ENCODE peak calls at places on chromosomes 13 and 19, in seven cellular contexts. One of them, this sample, is unnamed.

GRCh38 chr19:38985262-38985661 is 9.7 kb upstream of the FBXO17 start:
- DNase-seq in stimulated activated CD8-positive, alpha-beta memory T cell treated with anti-CD3 and anti-CD28 coated beads, Interleukin-15, amount 100 ng/mL, for 4 hours: no peak
- DNase-seq in ovary: no peak
- DNase-seq in T-helper 17 cell: no peak
- DNase-seq in fibroblast of villous mesenchyme: no peak
- DNase-seq in HuH-7.5: no peak
- DNase-seq in fibroblast of mammary gland: no peak
- DNase-seq in this sample: no peak

GRCh38 chr19:21109116-21109515 is 27.1 kb downstream of the ZNF714 start:
- DNase-seq in fibroblast of mammary gland: peak
- DNase-seq in ovary: no peak
- DNase-seq in stimulated activated CD8-positive, alpha-beta memory T cell treated with anti-CD3 and anti-CD28 coated beads, Interleukin-15, amount 100 ng/mL, for 4 hours: no peak
- DNase-seq in T-helper 17 cell: no peak
- DNase-seq in HuH-7.5: no peak
- DNase-seq in fibroblast of villous mesenchyme: no peak
- DNase-seq in this sample: peak

GRCh38 chr13:46142692-46143238 is 37.9 kb upstream of the CPB2 start:
- DNase-seq in HuH-7.5: peak
- DNase-seq in fibroblast of villous mesenchyme: no peak
- DNase-seq in fibroblast of mammary gland: no peak
- DNase-seq in T-helper 17 cell: no peak
- DNase-seq in ovary: no peak
- DNase-seq in stimulated activated CD8-positive, alpha-beta memory T cell treated with anti-CD3 and anti-CD28 coated beads, Interleukin-15, amount 100 ng/mL, for 4 hours: no peak
- DNase-seq in this sample: no peak

GRCh38 chr13:20814224-20814910 is 40.6 kb upstream of the EEF1AKMT1 start:
- DNase-seq in stimulated activated CD8-positive, alpha-beta memory T cell treated with anti-CD3 and anti-CD28 coated beads, Interleukin-15, amount 100 ng/mL, for 4 hours: no peak
- DNase-seq in ovary: peak
- DNase-seq in HuH-7.5: no peak
- DNase-seq in T-helper 17 cell: no peak
- DNase-seq in fibroblast of mammary gland: peak
- DNase-seq in fibroblast of villous mesenchyme: peak
- DNase-seq in this sample: peak

GRCh38 chr13:106449096-106449495 is 86.4 kb downstream of the EFNB2 start:
- DNase-seq in HuH-7.5: no peak
- DNase-seq in T-helper 17 cell: no peak
- DNase-seq in fibroblast of mammary gland: no peak
- DNase-seq in ovary: no peak
- DNase-seq in stimulated activated CD8-positive, alpha-beta memory T cell treated with anti-CD3 and anti-CD28 coated beads, Interleukin-15, amount 100 ng/mL, for 4 hours: no peak
- DNase-seq in fibroblast of villous mesenchyme: no peak
- DNase-seq in this sample: no peak

GRCh38 chr13:20264271-20265018 is 32.3 kb upstream of the GJB6 start:
- DNase-seq in T-helper 17 cell: no peak
- DNase-seq in stimulated activated CD8-positive, alpha-beta memory T cell treated with anti-CD3 and anti-CD28 coated beads, Interleukin-15, amount 100 ng/mL, for 4 hours: no peak
- DNase-seq in HuH-7.5: no peak
- DNase-seq in fibroblast of villous mesenchyme: no peak
- DNase-seq in ovary: no peak
- DNase-seq in fibroblast of mammary gland: no peak
- DNase-seq in this sample: no peak

GRCh38 chr19:3556978-3557460 is 367 bp downstream of the MFSD12 start:
- DNase-seq in fibroblast of mammary gland: no peak
- DNase-seq in fibroblast of villous mesenchyme: peak
- DNase-seq in ovary: peak
- DNase-seq in stimulated activated CD8-positive, alpha-beta memory T cell treated with anti-CD3 and anti-CD28 coated beads, Interleukin-15, amount 100 ng/mL, for 4 hours: peak
- DNase-seq in HuH-7.5: peak
- DNase-seq in T-helper 17 cell: peak
- DNase-seq in this sample: no peak

GRCh38 chr19:11480081-11480926 is 542 bp downstream of the ELAVL3 start:
- DNase-seq in HuH-7.5: no peak
- DNase-seq in ovary: no peak
- DNase-seq in fibroblast of mammary gland: no peak
- DNase-seq in fibroblast of villous mesenchyme: no peak
- DNase-seq in stimulated activated CD8-positive, alpha-beta memory T cell treated with anti-CD3 and anti-CD28 coated beads, Interleukin-15, amount 100 ng/mL, for 4 hours: no peak
- DNase-seq in T-helper 17 cell: no peak
- DNase-seq in this sample: no peak

GRCh38 chr13:113802090-113802531 is 43.1 kb downstream of the TMEM255B start:
- DNase-seq in ovary: peak
- DNase-seq in fibroblast of villous mesenchyme: peak
- DNase-seq in stimulated activated CD8-positive, alpha-beta memory T cell treated with anti-CD3 and anti-CD28 coated beads, Interleukin-15, amount 100 ng/mL, for 4 hours: no peak
- DNase-seq in HuH-7.5: no peak
- DNase-seq in fibroblast of mammary gland: peak
- DNase-seq in T-helper 17 cell: no peak
- DNase-seq in this sample: peak

GRCh38 chr13:49954674-49955455 is 18.7 kb upstream of the SPRYD7 start:
- DNase-seq in fibroblast of villous mesenchyme: no peak
- DNase-seq in T-helper 17 cell: no peak
- DNase-seq in HuH-7.5: no peak
- DNase-seq in fibroblast of mammary gland: no peak
- DNase-seq in stimulated activated CD8-positive, alpha-beta memory T cell treated with anti-CD3 and anti-CD28 coated beads, Interleukin-15, amount 100 ng/mL, for 4 hours: no peak
- DNase-seq in ovary: no peak
- DNase-seq in this sample: no peak

GRCh38 chr13:99796175-99796819 is 175.3 kb downstream of the ZIC5 start:
- DNase-seq in fibroblast of villous mesenchyme: peak
- DNase-seq in T-helper 17 cell: no peak
- DNase-seq in ovary: no peak
- DNase-seq in fibroblast of mammary gland: peak
- DNase-seq in stimulated activated CD8-positive, alpha-beta memory T cell treated with anti-CD3 and anti-CD28 coated beads, Interleukin-15, amount 100 ng/mL, for 4 hours: no peak
- DNase-seq in HuH-7.5: no peak
- DNase-seq in this sample: peak

GRCh38 chr13:44470623-44471562 is 97.3 kb downstream of the SERP2 start:
- DNase-seq in stimulated activated CD8-positive, alpha-beta memory T cell treated with anti-CD3 and anti-CD28 coated beads, Interleukin-15, amount 100 ng/mL, for 4 hours: no peak
- DNase-seq in fibroblast of mammary gland: peak
- DNase-seq in HuH-7.5: no peak
- DNase-seq in ovary: no peak
- DNase-seq in fibroblast of villous mesenchyme: peak
- DNase-seq in T-helper 17 cell: no peak
- DNase-seq in this sample: peak

GRCh38 chr13:52127783-52128702 is 830 bp downstream of the NEK5 start:
- DNase-seq in fibroblast of villous mesenchyme: peak
- DNase-seq in T-helper 17 cell: no peak
- DNase-seq in ovary: peak
- DNase-seq in fibroblast of mammary gland: peak
- DNase-seq in HuH-7.5: peak
- DNase-seq in stimulated activated CD8-positive, alpha-beta memory T cell treated with anti-CD3 and anti-CD28 coated beads, Interleukin-15, amount 100 ng/mL, for 4 hours: no peak
- DNase-seq in this sample: peak

GRCh38 chr13:110062077-110062776 is 244.7 kb downstream of the COL4A1 start:
- DNase-seq in stimulated activated CD8-positive, alpha-beta memory T cell treated with anti-CD3 and anti-CD28 coated beads, Interleukin-15, amount 100 ng/mL, for 4 hours: no peak
- DNase-seq in HuH-7.5: no peak
- DNase-seq in ovary: no peak
- DNase-seq in fibroblast of mammary gland: no peak
- DNase-seq in fibroblast of villous mesenchyme: no peak
- DNase-seq in T-helper 17 cell: no peak
- DNase-seq in this sample: no peak

GRCh38 chr13:99626461-99627082 is 125.3 kb downstream of the TM9SF2 start:
- DNase-seq in HuH-7.5: no peak
- DNase-seq in T-helper 17 cell: no peak
- DNase-seq in fibroblast of mammary gland: peak
- DNase-seq in stimulated activated CD8-positive, alpha-beta memory T cell treated with anti-CD3 and anti-CD28 coated beads, Interleukin-15, amount 100 ng/mL, for 4 hours: no peak
- DNase-seq in ovary: no peak
- DNase-seq in fibroblast of villous mesenchyme: peak
- DNase-seq in this sample: peak

GRCh38 chr13:39347926-39348901 is 254.8 kb downstream of the LHFPL6 start:
- DNase-seq in ovary: no peak
- DNase-seq in stimulated activated CD8-positive, alpha-beta memory T cell treated with anti-CD3 and anti-CD28 coated beads, Interleukin-15, amount 100 ng/mL, for 4 hours: no peak
- DNase-seq in fibroblast of mammary gland: no peak
- DNase-seq in fibroblast of villous mesenchyme: no peak
- DNase-seq in HuH-7.5: no peak
- DNase-seq in T-helper 17 cell: no peak
- DNase-seq in this sample: no peak

GRCh38 chr13:111895896-111896821 is 170.8 kb upstream of the SOX1 start:
- DNase-seq in stimulated activated CD8-positive, alpha-beta memory T cell treated with anti-CD3 and anti-CD28 coated beads, Interleukin-15, amount 100 ng/mL, for 4 hours: no peak
- DNase-seq in ovary: no peak
- DNase-seq in HuH-7.5: no peak
- DNase-seq in fibroblast of villous mesenchyme: no peak
- DNase-seq in fibroblast of mammary gland: no peak
- DNase-seq in T-helper 17 cell: no peak
- DNase-seq in this sample: no peak

GRCh38 chr13:101985321-101985720 is 416.5 kb downstream of the FGF14 start:
- DNase-seq in fibroblast of mammary gland: peak
- DNase-seq in fibroblast of villous mesenchyme: no peak
- DNase-seq in HuH-7.5: no peak
- DNase-seq in T-helper 17 cell: no peak
- DNase-seq in ovary: no peak
- DNase-seq in stimulated activated CD8-positive, alpha-beta memory T cell treated with anti-CD3 and anti-CD28 coated beads, Interleukin-15, amount 100 ng/mL, for 4 hours: no peak
- DNase-seq in this sample: no peak

GRCh38 chr19:10884273-10884672 is 12.9 kb downstream of the CARM1 start:
- DNase-seq in fibroblast of mammary gland: peak
- DNase-seq in T-helper 17 cell: no peak
- DNase-seq in stimulated activated CD8-positive, alpha-beta memory T cell treated with anti-CD3 and anti-CD28 coated beads, Interleukin-15, amount 100 ng/mL, for 4 hours: no peak
- DNase-seq in fibroblast of villous mesenchyme: peak
- DNase-seq in HuH-7.5: no peak
- DNase-seq in ovary: no peak
- DNase-seq in this sample: peak

GRCh38 chr13:50361282-50361681 is 346.0 kb downstream of the KCNRG start:
- DNase-seq in fibroblast of mammary gland: no peak
- DNase-seq in T-helper 17 cell: no peak
- DNase-seq in ovary: no peak
- DNase-seq in HuH-7.5: no peak
- DNase-seq in stimulated activated CD8-positive, alpha-beta memory T cell treated with anti-CD3 and anti-CD28 coated beads, Interleukin-15, amount 100 ng/mL, for 4 hours: no peak
- DNase-seq in fibroblast of villous mesenchyme: no peak
- DNase-seq in this sample: no peak

GRCh38 chr19:21697698-21698097 is 69.7 kb downstream of the ZNF100 start:
- DNase-seq in ovary: no peak
- DNase-seq in HuH-7.5: no peak
- DNase-seq in T-helper 17 cell: no peak
- DNase-seq in stimulated activated CD8-positive, alpha-beta memory T cell treated with anti-CD3 and anti-CD28 coated beads, Interleukin-15, amount 100 ng/mL, for 4 hours: no peak
- DNase-seq in fibroblast of mammary gland: no peak
- DNase-seq in fibroblast of villous mesenchyme: no peak
- DNase-seq in this sample: no peak

GRCh38 chr19:49167857-49168409 is 10.3 kb downstream of the TRPM4 start:
- DNase-seq in T-helper 17 cell: no peak
- DNase-seq in ovary: no peak
- DNase-seq in fibroblast of mammary gland: no peak
- DNase-seq in fibroblast of villous mesenchyme: no peak
- DNase-seq in stimulated activated CD8-positive, alpha-beta memory T cell treated with anti-CD3 and anti-CD28 coated beads, Interleukin-15, amount 100 ng/mL, for 4 hours: no peak
- DNase-seq in HuH-7.5: no peak
- DNase-seq in this sample: no peak

GRCh38 chr19:1107655-1108261 is 4.0 kb downstream of the GPX4 start:
- DNase-seq in fibroblast of villous mesenchyme: no peak
- DNase-seq in HuH-7.5: no peak
- DNase-seq in stimulated activated CD8-positive, alpha-beta memory T cell treated with anti-CD3 and anti-CD28 coated beads, Interleukin-15, amount 100 ng/mL, for 4 hours: no peak
- DNase-seq in T-helper 17 cell: peak
- DNase-seq in fibroblast of mammary gland: no peak
- DNase-seq in ovary: no peak
- DNase-seq in this sample: peak

GRCh38 chr13:79662882-79663281 is 181.9 kb downstream of the NDFIP2 start:
- DNase-seq in fibroblast of villous mesenchyme: no peak
- DNase-seq in ovary: no peak
- DNase-seq in T-helper 17 cell: no peak
- DNase-seq in stimulated activated CD8-positive, alpha-beta memory T cell treated with anti-CD3 and anti-CD28 coated beads, Interleukin-15, amount 100 ng/mL, for 4 hours: no peak
- DNase-seq in HuH-7.5: no peak
- DNase-seq in fibroblast of mammary gland: no peak
- DNase-seq in this sample: no peak

GRCh38 chr13:30165791-30166190 is 141.6 kb downstream of the KATNAL1 start:
- DNase-seq in stimulated activated CD8-positive, alpha-beta memory T cell treated with anti-CD3 and anti-CD28 coated beads, Interleukin-15, amount 100 ng/mL, for 4 hours: no peak
- DNase-seq in ovary: no peak
- DNase-seq in fibroblast of mammary gland: peak
- DNase-seq in HuH-7.5: no peak
- DNase-seq in fibroblast of villous mesenchyme: no peak
- DNase-seq in T-helper 17 cell: no peak
- DNase-seq in this sample: peak

GRCh38 chr19:55258476-55258827 is 365 bp downstream of the PPP6R1 start:
- DNase-seq in HuH-7.5: peak
- DNase-seq in fibroblast of villous mesenchyme: no peak
- DNase-seq in ovary: no peak
- DNase-seq in stimulated activated CD8-positive, alpha-beta memory T cell treated with anti-CD3 and anti-CD28 coated beads, Interleukin-15, amount 100 ng/mL, for 4 hours: no peak
- DNase-seq in T-helper 17 cell: peak
- DNase-seq in fibroblast of mammary gland: no peak
- DNase-seq in this sample: peak

GRCh38 chr13:68234278-68234677 is 1004.1 kb upstream of the PCDH9 start:
- DNase-seq in fibroblast of mammary gland: peak
- DNase-seq in HuH-7.5: no peak
- DNase-seq in stimulated activated CD8-positive, alpha-beta memory T cell treated with anti-CD3 and anti-CD28 coated beads, Interleukin-15, amount 100 ng/mL, for 4 hours: no peak
- DNase-seq in fibroblast of villous mesenchyme: no peak
- DNase-seq in ovary: no peak
- DNase-seq in T-helper 17 cell: no peak
- DNase-seq in this sample: peak

GRCh38 chr19:18264428-18264827 is 9.8 kb downstream of the IQCN start:
- DNase-seq in HuH-7.5: no peak
- DNase-seq in stimulated activated CD8-positive, alpha-beta memory T cell treated with anti-CD3 and anti-CD28 coated beads, Interleukin-15, amount 100 ng/mL, for 4 hours: no peak
- DNase-seq in fibroblast of villous mesenchyme: no peak
- DNase-seq in ovary: peak
- DNase-seq in fibroblast of mammary gland: no peak
- DNase-seq in T-helper 17 cell: no peak
- DNase-seq in this sample: no peak

GRCh38 chr13:52378312-52378711 is 27.7 kb downstream of the THSD1 start:
- DNase-seq in T-helper 17 cell: no peak
- DNase-seq in fibroblast of mammary gland: no peak
- DNase-seq in fibroblast of villous mesenchyme: no peak
- DNase-seq in ovary: no peak
- DNase-seq in HuH-7.5: no peak
- DNase-seq in stimulated activated CD8-positive, alpha-beta memory T cell treated with anti-CD3 and anti-CD28 coated beads, Interleukin-15, amount 100 ng/mL, for 4 hours: no peak
- DNase-seq in this sample: no peak